ENCODE peak calls at places on chromosome 2, in six cellular contexts. S is adrenal gland, P is Daoy, Y is non-pigmented ciliary epithelial cell, I is RWPE1, M is hepatic stellate cell. V is an unnamed sample.

GRCh38 chr2:208820289-208820688 is 413.7 kb downstream of the PTH2R start:
- DNase-seq in S (no peak), P (no peak), Y (no peak), I (peak; percentile 5), M (no peak), V (peak; percentile 20)

GRCh38 chr2:127647242-127648190 is 1.6 kb downstream of the GPR17 start:
- DNase-seq in S (no peak), P (peak; percentile 63), Y (no peak), I (peak; percentile 31), M (peak; percentile 72), V (peak; percentile 11)

GRCh38 chr2:45169339-45170190 is 160.3 kb upstream of the SIX2 start:
- DNase-seq in S (no peak), P (peak; percentile 59), Y (no peak), I (peak; percentile 15), M (peak; percentile 39), V (no peak)

GRCh38 chr2:44941551-44942234 is at the start of gene SIX3:
- DNase-seq in S (no peak), P (peak; percentile 68), Y (peak; percentile 70), I (no peak), M (no peak), V (no peak)

GRCh38 chr2:48755473-48755872 is at the start of gene LHCGR:
- DNase-seq in S (no peak), P (no peak), Y (no peak), I (no peak), M (no peak), V (no peak)

GRCh38 chr2:62743506-62743905 is 38.0 kb downstream of the EHBP1 start:
- DNase-seq in S (no peak), P (no peak), Y (no peak), I (no peak), M (no peak), V (no peak)

GRCh38 chr2:110106642-110107041 is 9.0 kb downstream of the MALL start:
- DNase-seq in S (no peak), P (peak; percentile 78), Y (no peak), I (no peak), M (no peak), V (no peak)

GRCh38 chr2:150319085-150319484 is 168.4 kb downstream of the RND3 start:
- DNase-seq in S (no peak), P (no peak), Y (no peak), I (no peak), M (no peak), V (no peak)

GRCh38 chr2:120526047-120526562 is 180.2 kb downstream of the INHBB start:
- DNase-seq in S (peak; percentile 60), P (peak; percentile 13), Y (no peak), I (no peak), M (no peak), V (no peak)

GRCh38 chr2:137947714-137948336 is 16.4 kb upstream of the HNMT start:
- DNase-seq in S (peak; percentile 94), P (peak; percentile 47), Y (peak; percentile 50), I (peak; percentile 59), M (no peak), V (no peak)

GRCh38 chr2:109452318-109453305 is 161.2 kb downstream of the SEPTIN10 start:
- DNase-seq in S (no peak), P (no peak), Y (no peak), I (no peak), M (no peak), V (no peak)

GRCh38 chr2:217880891-217881290 is 121.9 kb downstream of the TNS1 start:
- DNase-seq in S (no peak), P (no peak), Y (no peak), I (no peak), M (no peak), V (no peak)

GRCh38 chr2:164314148-164314547 is 307.1 kb downstream of the GRB14 start:
- DNase-seq in S (peak; percentile 52), P (no peak), Y (peak; percentile 9), I (no peak), M (no peak), V (no peak)

GRCh38 chr2:48355494-48355893 is 174.5 kb upstream of the STON1 start:
- DNase-seq in S (no peak), P (no peak), Y (no peak), I (no peak), M (no peak), V (no peak)

GRCh38 chr2:58046335-58046584 is 346 bp upstream of the VRK2 start:
- DNase-seq in S (no peak), P (no peak), Y (no peak), I (no peak), M (no peak), V (no peak)

GRCh38 chr2:214808961-214809750 is at the start of gene BARD1:
- DNase-seq in S (peak; percentile 57), P (peak; percentile 53), Y (no peak), I (peak; percentile 66), M (peak; percentile 60), V (no peak)

GRCh38 chr2:153873062-153874048 is 1.6 kb downstream of the GALNT13 start:
- DNase-seq in S (no peak), P (no peak), Y (no peak), I (no peak), M (no peak), V (no peak)

GRCh38 chr2:162073776-162074578 is at the start of gene DPP4:
- DNase-seq in S (peak; percentile 54), P (peak; percentile 35), Y (no peak), I (peak; percentile 49), M (peak; percentile 43), V (no peak)

V was measured in HS-5.